ENCODE peak calls at places on chromosomes 2 and 18, in five cellular contexts. X is NCI-H1436; A is WTC11; V is left ventricle myocardium inferior; Y is stimulated activated CD8-positive, alpha-beta memory T cell treated with anti-CD3 and anti-CD28 coated beads, Interleukin-12 subunit alpha, Interleukin-12 subunit beta, amount 100 ng/mL, for 1 hour. L is an unnamed sample.

GRCh38 chr2:218284106-218284811 is 8.0 kb downstream of the TMBIM1 start:
- DNase-seq in A (no peak), X (no peak), V (no peak), Y (no peak), L (no peak)

GRCh38 chr2:113178069-113178468 is 4.3 kb downstream of the PSD4 start:
- DNase-seq in X (no peak), A (no peak), V (no peak), Y (no peak), L (no peak)

GRCh38 chr2:217996345-217996744 is 6.5 kb downstream of the TNS1 start:
- DNase-seq in V (no peak), X (no peak), A (no peak), Y (no peak), L (no peak)

GRCh38 chr2:1744151-1744445 is 217 bp downstream of the PXDN start:
- DNase-seq in V (no peak), A (peak), Y (no peak), X (no peak), L (no peak)

GRCh38 chr2:232540441-232541041 is 1.0 kb downstream of the CHRNG start:
- DNase-seq in X (no peak), A (no peak), Y (no peak), V (peak), L (no peak)

GRCh38 chr2:229339613-229340012 is 68.5 kb upstream of the PID1 start:
- DNase-seq in Y (no peak), A (no peak), V (no peak), X (no peak), L (no peak)

GRCh38 chr2:216520156-216520555 is 21.5 kb downstream of the RPL37A start:
- DNase-seq in X (no peak), Y (no peak), V (no peak), A (no peak), L (no peak)

GRCh38 chr2:96276787-96277499 is 10.9 kb downstream of the CIAO1 start:
- DNase-seq in V (no peak), A (no peak), X (no peak), Y (no peak), L (no peak)

GRCh38 chr18:56545539-56545938 is 92.9 kb downstream of the TXNL1 start:
- DNase-seq in Y (no peak), V (no peak), X (no peak), A (no peak), L (no peak)

GRCh38 chr2:180125245-180125962 is 118.3 kb upstream of the CWC22 start:
- DNase-seq in X (peak), V (peak), Y (peak), A (peak), L (peak)

GRCh38 chr2:150465703-150466569 is 21.5 kb downstream of the RND3 start:
- DNase-seq in Y (no peak), V (no peak), A (no peak), X (no peak), L (no peak)

GRCh38 chr2:53021285-53021684 is 746.3 kb upstream of the CHAC2 start:
- DNase-seq in V (no peak), X (no peak), Y (no peak), A (no peak), L (no peak)

GRCh38 chr18:48039769-48040215 is 109.3 kb upstream of the SMAD2 start:
- DNase-seq in Y (no peak), V (no peak), A (no peak), X (no peak), L (no peak)

L was measured in NCI-H2227 treated with DMSO at 0.1 percent for 48 hours.